ENCODE peak calls at places on chromosomes 4 and X, in five cellular contexts. W is body of pancreas, A is heart right ventricle, J is heart left ventricle, V is HCT116. B is an unnamed sample.

GRCh38 chrX:47854474-47854873 is 17.8 kb downstream of the ZNF81 start:
- DNase-seq in A (peak), W (peak), J (peak), V (no peak), B (peak)

GRCh38 chrX:112731793-112732192 is 52.1 kb upstream of the LHFPL1 start:
- DNase-seq in V (no peak), A (no peak), W (no peak), J (no peak), B (no peak)

GRCh38 chr4:81786063-81786763 is 314.5 kb upstream of the RASGEF1B start:
- DNase-seq in W (peak), A (peak), V (no peak), J (no peak), B (no peak)

GRCh38 chr4:6873792-6874461 is 35.7 kb upstream of the TBC1D14 start:
- DNase-seq in J (peak), V (peak), W (peak), A (peak), B (peak)

GRCh38 chr4:1340861-1341260 is 6.1 kb upstream of the UVSSA start:
- DNase-seq in A (no peak), W (no peak), V (no peak), J (peak), B (no peak)

GRCh38 chr4:113248320-113248719 is 198.9 kb downstream of the ANK2 start:
- DNase-seq in J (no peak), W (peak), V (peak), A (no peak), B (peak)

GRCh38 chrX:150546711-150547153 is 21.7 kb upstream of the MTM1 start:
- DNase-seq in J (no peak), A (no peak), W (no peak), V (no peak), B (no peak)

GRCh38 chr4:169948271-169948670 is 77.9 kb downstream of the MFAP3L start:
- DNase-seq in J (no peak), W (no peak), V (no peak), A (no peak), B (no peak)

GRCh38 chrX:72685810-72686465 is 28.2 kb downstream of the PHKA1 start:
- DNase-seq in J (no peak), A (no peak), W (peak), V (peak), B (peak)

GRCh38 chrX:135737361-135738071 is 24.1 kb downstream of the CT45A1 start:
- DNase-seq in V (peak), A (no peak), W (no peak), J (no peak), B (no peak)
- TF ChIP-seq CTCF in V (peak), A (no peak), W (no peak), J (no peak), B (no peak)

DNA sequence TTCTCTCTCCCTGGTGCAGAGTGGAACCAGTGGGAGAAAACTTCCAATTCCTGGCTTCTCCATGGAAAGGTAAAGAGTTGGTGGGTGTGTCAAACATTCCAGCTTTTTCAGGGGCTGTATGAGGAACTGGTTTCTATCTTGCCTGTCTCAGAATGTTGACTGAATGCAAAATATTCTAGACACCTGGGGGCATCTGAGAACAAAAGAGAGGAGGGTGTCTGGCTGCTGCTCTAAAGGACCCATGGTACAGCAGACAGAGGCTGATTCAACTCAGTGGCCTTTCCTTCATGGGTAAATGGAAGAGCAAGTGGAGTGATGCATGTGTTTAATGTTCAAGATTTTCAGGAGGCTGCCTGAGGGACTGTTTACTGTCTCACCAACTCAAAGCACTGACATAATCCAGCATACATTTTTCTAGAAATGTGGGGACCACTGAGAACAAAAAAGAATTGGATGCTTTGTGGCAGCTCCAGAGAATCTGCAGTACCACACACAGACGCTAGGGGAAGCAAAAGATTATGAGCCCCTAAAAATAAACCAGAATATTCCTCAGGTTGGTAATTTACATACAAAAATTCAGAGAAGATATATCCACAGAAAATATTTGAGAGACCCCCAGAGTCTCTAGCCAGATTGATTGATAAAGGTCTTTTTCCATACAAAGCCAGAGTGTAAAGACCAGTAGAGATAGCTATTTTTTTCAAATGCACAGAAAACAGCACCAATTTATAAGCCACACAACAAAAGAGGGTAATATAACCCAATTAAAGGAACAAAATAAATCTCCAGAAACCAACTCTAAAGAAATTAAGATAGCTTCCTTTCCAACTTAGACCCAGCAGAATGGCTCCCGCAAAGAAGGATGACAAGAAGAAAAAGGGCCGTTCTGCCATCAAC is 48.0 kb upstream of the STARD8 start:
- DNase-seq in J (no peak), V (no peak), A (no peak), W (peak), B (no peak)
- TF ChIP-seq CTCF in J (peak), V (peak), A (peak), W (peak), B (no peak)

DNA sequence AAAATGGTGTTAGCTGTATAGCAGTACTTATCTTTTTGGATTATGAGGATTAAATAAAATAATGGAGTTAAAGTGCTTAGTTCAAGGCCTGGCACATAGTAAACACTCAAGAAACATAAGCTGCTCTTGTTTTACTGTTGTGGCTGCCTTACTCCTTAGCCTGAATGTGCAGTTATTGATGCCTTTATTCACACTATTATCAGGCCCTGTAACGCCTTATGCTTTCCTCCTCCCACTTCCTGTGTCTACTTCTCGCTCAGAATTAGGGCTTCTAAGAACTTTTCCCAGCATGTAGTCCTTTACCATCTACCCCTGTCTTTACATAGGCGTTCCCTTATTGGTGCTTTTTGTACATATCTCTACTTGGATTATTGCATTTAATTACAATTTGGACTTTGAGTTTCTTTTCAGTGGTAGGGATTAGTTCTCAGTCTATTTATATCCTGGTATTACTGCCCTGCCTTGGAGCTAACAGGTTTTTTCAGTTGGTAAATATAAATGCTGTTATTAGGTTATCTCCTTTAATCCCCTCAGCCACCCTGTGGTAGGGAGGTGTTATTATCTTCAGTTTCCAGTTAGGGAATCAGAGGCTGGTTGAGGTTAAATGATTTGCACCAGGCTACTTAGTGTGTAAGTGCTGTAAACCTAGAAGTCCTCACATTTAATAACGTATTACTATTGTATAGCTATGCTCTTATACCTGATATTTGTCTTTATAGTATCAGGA is 83.9 kb downstream of the RBPJ start:
- DNase-seq in W (no peak), A (no peak), J (no peak), V (no peak), B (no peak)
- TF ChIP-seq CTCF in W (peak), A (no peak), J (no peak), V (no peak), B (no peak)

DNA sequence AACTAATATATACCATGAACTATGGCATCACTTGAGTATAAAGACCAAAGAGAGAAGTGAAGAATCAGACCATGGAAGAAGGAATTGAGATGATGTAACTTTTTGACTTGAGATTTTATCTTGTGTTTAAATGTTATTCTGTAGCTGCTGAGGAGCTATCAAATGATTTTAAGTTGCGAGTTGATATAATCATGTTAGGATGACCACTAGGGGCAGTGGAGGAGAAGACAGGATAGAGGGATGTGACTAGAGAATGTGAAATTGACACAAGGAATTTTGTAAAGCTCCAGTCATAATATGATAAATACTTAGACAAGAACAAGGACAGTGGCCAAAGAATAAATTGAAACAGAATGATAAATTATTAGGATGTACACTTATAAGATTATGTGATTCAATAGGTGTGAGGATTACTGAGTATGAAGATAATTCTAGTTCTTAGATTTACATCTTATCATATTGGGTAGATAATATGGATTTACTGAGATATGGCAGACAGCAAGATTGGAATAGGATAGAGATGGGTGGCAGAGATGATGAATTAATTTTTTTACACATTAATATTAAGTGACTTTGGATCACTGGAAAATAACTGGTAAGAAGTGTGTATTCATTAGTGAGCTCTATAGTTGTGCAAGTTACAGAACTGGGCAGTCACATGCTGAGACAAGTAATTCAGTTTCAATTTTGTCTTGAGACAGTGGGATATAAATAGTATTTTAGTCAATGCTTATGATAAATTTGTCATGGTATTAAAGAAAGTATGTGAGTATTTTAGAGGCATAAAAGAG is 816.0 kb upstream of the PCDH10 start:
- DNase-seq in V (peak), A (no peak), J (no peak), W (no peak), B (no peak)
- TF ChIP-seq CTCF in V (peak), A (no peak), J (no peak), W (no peak), B (no peak)

B was measured in Calu3.